ENCODE peak calls at places on chromosomes 16 and 17, in five cellular contexts. J is H1, S is endothelial cell of umbilical vein, A is HCT116, E is SK-N-SH. M is an unnamed sample.

GRCh38 chr17:28117304-28117703 is 74.8 kb downstream of the NLK start:
- DNase-seq in J (no peak), S (no peak), A (no peak), E (no peak), M (no peak)

GRCh38 chr17:4335185-4335584 is 31.3 kb downstream of the UBE2G1 start:
- DNase-seq in J (no peak), S (no peak), A (no peak), E (no peak), M (no peak)

GRCh38 chr17:59706900-59707181 is 389 bp downstream of the PTRH2 start:
- DNase-seq in J (no peak), S (no peak), A (no peak), E (no peak), M (no peak)

GRCh38 chr17:77602883-77603640 is 355.4 kb upstream of the TNRC6C start:
- DNase-seq in J (peak; percentile 36), S (no peak), A (no peak), E (peak; percentile 23), M (no peak)

GRCh38 chr17:45940826-45941225 is 46.5 kb downstream of the MAPT start:
- DNase-seq in J (no peak), S (no peak), A (no peak), E (no peak), M (no peak)

GRCh38 chr17:2693561-2694380 is 17.8 kb downstream of the CLUH start:
- DNase-seq in J (no peak), S (no peak), A (no peak), E (peak; percentile 27), M (no peak)

GRCh38 chr16:57476546-57477410 is 9.5 kb downstream of the DOK4 start:
- DNase-seq in J (peak; percentile 70), S (no peak), A (no peak), E (peak; percentile 43), M (no peak)

GRCh38 chr17:74153821-74154430 is 49.6 kb upstream of the RPL38 start:
- DNase-seq in J (peak; percentile 38), S (no peak), A (no peak), E (no peak), M (no peak)

GRCh38 chr17:82917656-82918345 is 78.0 kb upstream of the ZNF750 start:
- DNase-seq in J (peak; percentile 77), S (peak; percentile 21), A (no peak), E (peak; percentile 83), M (no peak)

GRCh38 chr17:72039490-72039889 is 81.3 kb upstream of the SOX9 start:
- DNase-seq in J (no peak), S (no peak), A (no peak), E (no peak), M (no peak)

GRCh38 chr16:50837324-50837723 is 95.4 kb downstream of the CYLD start:
- DNase-seq in J (peak; percentile 16), S (no peak), A (no peak), E (no peak), M (no peak)

GRCh38 chr17:9037741-9038140 is 16.4 kb downstream of the NTN1 start:
- DNase-seq in J (no peak), S (no peak), A (no peak), E (no peak), M (no peak)

GRCh38 chr17:52709724-52710123 is 551.2 kb upstream of the CA10 start:
- DNase-seq in J (no peak), S (no peak), A (no peak), E (no peak), M (no peak)

GRCh38 chr17:34567665-34568064 is 11.7 kb upstream of the TMEM132E start:
- DNase-seq in J (no peak), S (no peak), A (no peak), E (no peak), M (no peak)

GRCh38 chr17:17739388-17740066 is 58.3 kb downstream of the RAI1 start:
- DNase-seq in J (no peak), S (peak; percentile 40), A (no peak), E (peak; percentile 78), M (no peak)

GRCh38 chr16:73066321-73066926 is 18.5 kb upstream of the ZFHX3 start:
- DNase-seq in J (peak; percentile 80), S (no peak), A (no peak), E (no peak), M (no peak)

GRCh38 chr16:69397821-69398521 is 12.2 kb upstream of the TERF2 start:
- DNase-seq in J (peak; percentile 64), S (peak; percentile 90), A (peak; percentile 76), E (peak; percentile 61), M (no peak)

GRCh38 chr17:65442250-65442649 is 119.2 kb downstream of the AXIN2 start:
- DNase-seq in J (no peak), S (no peak), A (no peak), E (no peak), M (no peak)

GRCh38 chr17:20105539-20106291 is 96.6 kb downstream of the SPECC1 start:
- DNase-seq in J (no peak), S (no peak), A (no peak), E (no peak), M (no peak)

GRCh38 chr16:56985288-56985961 is 3.9 kb upstream of the NLRC5 start:
- DNase-seq in J (no peak), S (peak; percentile 28), A (peak; percentile 62), E (no peak), M (no peak)

GRCh38 chr17:57454729-57455062 is 198.4 kb downstream of the MSI2 start:
- DNase-seq in J (no peak), S (no peak), A (no peak), E (no peak), M (no peak)

GRCh38 chr16:63650550-63650949 is 1471.3 kb downstream of the CDH11 start:
- DNase-seq in J (no peak), S (no peak), A (no peak), E (no peak), M (no peak)

GRCh38 chr17:38464251-38464722 is 36.0 kb downstream of the ARHGAP23 start:
- DNase-seq in J (no peak), S (peak; percentile 42), A (no peak), E (peak; percentile 83), M (no peak)

GRCh38 chr17:40886090-40886489 is 1.0 kb upstream of the KRT20 start:
- DNase-seq in J (no peak), S (peak; percentile 5), A (no peak), E (no peak), M (no peak)

GRCh38 chr17:15038656-15039055 is 226.5 kb downstream of the PMP22 start:
- DNase-seq in J (no peak), S (no peak), A (no peak), E (no peak), M (no peak)

GRCh38 chr17:9928601-9929341 is 23.7 kb upstream of the RCVRN start:
- DNase-seq in J (peak; percentile 62), S (no peak), A (peak; percentile 66), E (peak; percentile 58), M (no peak)

GRCh38 chr17:71472809-71473789 is 647.7 kb upstream of the SOX9 start:
- DNase-seq in J (no peak), S (no peak), A (peak; percentile 86), E (peak; percentile 65), M (peak; percentile 3)

GRCh38 chr17:71460943-71461342 is 659.9 kb upstream of the SOX9 start:
- DNase-seq in J (peak; percentile 52), S (no peak), A (peak; percentile 28), E (no peak), M (no peak)

GRCh38 chr17:16304832-16305231 is 48.4 kb downstream of the CENPV start:
- DNase-seq in J (no peak), S (peak; percentile 40), A (no peak), E (peak; percentile 50), M (no peak)

GRCh38 chr17:76816590-76817135 is 51.5 kb upstream of the MGAT5B start:
- DNase-seq in J (peak; percentile 69), S (peak; percentile 41), A (peak; percentile 63), E (peak; percentile 85), M (peak; percentile 46)

GRCh38 chr16:29845656-29846055 is 17.4 kb downstream of the CDIPT start:
- DNase-seq in J (no peak), S (no peak), A (no peak), E (no peak), M (no peak)

GRCh38 chr17:48795444-48796162 is 21.4 kb downstream of the TTLL6 start:
- DNase-seq in J (no peak), S (no peak), A (peak; percentile 36), E (no peak), M (no peak)
- TF ChIP-seq POLR2AphosphoS5 in J (no peak), S (no peak), A (no peak), E (no peak), M (no peak)

DNA sequence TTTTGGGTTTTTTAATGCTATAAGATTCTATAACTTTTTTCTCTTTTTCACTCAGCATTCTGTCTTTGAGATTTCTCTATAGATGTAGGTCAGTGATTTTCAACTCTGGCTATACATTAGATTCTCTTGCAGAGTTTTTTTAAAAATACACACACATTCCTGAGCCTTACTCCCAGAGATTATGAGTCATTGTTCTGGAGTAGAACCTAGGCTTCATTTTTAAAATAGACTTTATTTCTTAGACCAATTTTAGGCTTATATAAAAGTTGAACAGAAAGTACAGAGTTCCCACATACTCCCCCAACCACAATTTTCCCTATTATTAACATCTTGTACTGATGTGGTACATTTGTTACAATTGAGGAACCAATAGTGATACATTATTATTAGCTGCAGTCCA is 63.3 kb downstream of the CYB561 start:
- DNase-seq in J (no peak), S (no peak), A (no peak), E (no peak), M (no peak)
- TF ChIP-seq POLR2AphosphoS5 in J (no peak), S (no peak), A (no peak), E (no peak), M (no peak)

GRCh38 chr17:7561028-7561575 is 617 bp upstream of the SENP3 start:
- DNase-seq in J (peak; percentile 92), S (peak; percentile 86), A (peak; percentile 71), E (peak; percentile 93), M (peak; percentile 77)

GRCh38 chr17:7560172-7561027 is 1.3 kb upstream of the SENP3 start:
- DNase-seq in J (peak; percentile 90), S (peak; percentile 56), A (no peak), E (peak; percentile 67), M (peak; percentile 61)

GRCh38 chr17:7563115-7563869 is 1.6 kb downstream of the SENP3 start:
- DNase-seq in J (no peak), S (no peak), A (no peak), E (no peak), M (no peak)

GRCh38 chr17:7562208-7562605 is 488 bp downstream of the SENP3 start:
- DNase-seq in J (no peak), S (no peak), A (no peak), E (no peak), M (no peak)

GRCh38 chr17:7561589-7562207 is at the start of gene SENP3:
- DNase-seq in J (peak; percentile 95), S (peak; percentile 85), A (peak; percentile 73), E (peak; percentile 99), M (peak; percentile 98)
- TF ChIP-seq POLR2AphosphoS5 in J (peak; percentile 36), S (peak; percentile 69), A (peak; percentile 65), E (peak; percentile 55), M (no peak)

DNA sequence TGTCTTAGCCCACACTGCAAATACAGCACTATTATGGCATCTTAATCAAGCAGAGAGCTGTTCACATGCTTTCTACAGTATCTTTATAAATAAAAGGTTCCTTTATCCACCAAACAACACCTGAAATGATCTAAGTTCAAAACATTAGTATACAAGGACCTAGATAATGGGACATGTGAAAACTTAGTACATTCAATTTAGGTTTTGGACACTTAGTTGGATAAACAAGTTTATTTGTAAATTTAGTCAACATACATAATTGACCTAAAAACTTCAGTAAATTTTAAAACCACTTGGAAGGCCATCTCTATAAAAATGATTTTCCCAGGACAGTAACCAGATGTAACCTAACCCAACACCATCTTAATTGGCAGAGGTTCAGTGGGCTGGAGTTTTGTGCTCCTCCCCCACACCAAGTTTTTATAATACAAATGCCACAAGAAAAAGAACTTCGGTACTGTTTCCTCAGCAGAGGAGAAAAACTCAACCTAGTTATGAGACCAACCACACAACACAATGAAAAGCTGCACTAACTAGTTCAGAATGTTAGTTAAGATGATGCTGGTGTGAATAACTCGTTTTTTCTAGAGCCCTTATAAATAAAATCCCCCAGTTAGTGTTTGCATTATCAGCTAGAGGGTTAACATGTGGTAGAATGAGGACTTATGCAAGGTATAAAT is 7.2 kb upstream of the UNK start:
- DNase-seq in J (no peak), S (no peak), A (no peak), E (no peak), M (no peak)
- TF ChIP-seq POLR2AphosphoS5 in J (no peak), S (no peak), A (no peak), E (no peak), M (no peak)